ENCODE peak calls at places on chromosomes 2 and 18, in eight cellular contexts. One of them, this sample, is unnamed.

GRCh38 chr18:77157312-77157711 is 24.7 kb upstream of the MBP start:
- DNase-seq in brain microvascular endothelial cell: no peak
- DNase-seq in ovary: no peak
- DNase-seq in mammary epithelial cell: no peak
- DNase-seq in neural progenitor cell: no peak
- DNase-seq in tibial artery: no peak
- DNase-seq in H1: no peak
- DNase-seq in choroid plexus epithelial cell: no peak
- DNase-seq in this sample: no peak

GRCh38 chr2:218081063-218081462 is 12.0 kb downstream of the RUFY4 start:
- DNase-seq in brain microvascular endothelial cell: no peak
- DNase-seq in ovary: no peak
- DNase-seq in mammary epithelial cell: no peak
- DNase-seq in neural progenitor cell: no peak
- DNase-seq in tibial artery: no peak
- DNase-seq in H1: no peak
- DNase-seq in choroid plexus epithelial cell: peak; percentile 7
- DNase-seq in this sample: no peak

GRCh38 chr2:26168785-26169184 is 4.1 kb upstream of the GAREM2 start:
- DNase-seq in brain microvascular endothelial cell: no peak
- DNase-seq in ovary: no peak
- DNase-seq in mammary epithelial cell: no peak
- DNase-seq in neural progenitor cell: no peak
- DNase-seq in tibial artery: no peak
- DNase-seq in H1: no peak
- DNase-seq in choroid plexus epithelial cell: no peak
- DNase-seq in this sample: no peak

GRCh38 chr2:202716114-202716718 is 81.4 kb downstream of the FAM117B start:
- DNase-seq in brain microvascular endothelial cell: no peak
- DNase-seq in ovary: no peak
- DNase-seq in mammary epithelial cell: no peak
- DNase-seq in neural progenitor cell: no peak
- DNase-seq in tibial artery: no peak
- DNase-seq in H1: no peak
- DNase-seq in choroid plexus epithelial cell: no peak
- DNase-seq in this sample: no peak

GRCh38 chr2:104599802-104600510 is 254.0 kb upstream of the POU3F3 start:
- DNase-seq in brain microvascular endothelial cell: peak; percentile 38
- DNase-seq in ovary: no peak
- DNase-seq in mammary epithelial cell: peak; percentile 27
- DNase-seq in neural progenitor cell: no peak
- DNase-seq in tibial artery: no peak
- DNase-seq in H1: no peak
- DNase-seq in choroid plexus epithelial cell: peak; percentile 81
- DNase-seq in this sample: peak; percentile 90

GRCh38 chr2:46826898-46827245 is 88.7 kb downstream of the MCFD2 start:
- DNase-seq in brain microvascular endothelial cell: no peak
- DNase-seq in ovary: no peak
- DNase-seq in mammary epithelial cell: no peak
- DNase-seq in neural progenitor cell: no peak
- DNase-seq in tibial artery: peak; percentile 17
- DNase-seq in H1: no peak
- DNase-seq in choroid plexus epithelial cell: no peak
- DNase-seq in this sample: no peak

GRCh38 chr18:46892842-46893241 is 24.5 kb downstream of the PIAS2 start:
- DNase-seq in brain microvascular endothelial cell: no peak
- DNase-seq in ovary: no peak
- DNase-seq in mammary epithelial cell: no peak
- DNase-seq in neural progenitor cell: no peak
- DNase-seq in tibial artery: no peak
- DNase-seq in H1: no peak
- DNase-seq in choroid plexus epithelial cell: no peak
- DNase-seq in this sample: no peak

GRCh38 chr2:173962036-173962435 is 3.1 kb downstream of the SP3 start:
- DNase-seq in brain microvascular endothelial cell: no peak
- DNase-seq in ovary: no peak
- DNase-seq in mammary epithelial cell: no peak
- DNase-seq in neural progenitor cell: no peak
- DNase-seq in tibial artery: no peak
- DNase-seq in H1: no peak
- DNase-seq in choroid plexus epithelial cell: peak; percentile 41
- DNase-seq in this sample: no peak

GRCh38 chr2:85810376-85811172 is 56.8 kb downstream of the ATOH8 start:
- DNase-seq in brain microvascular endothelial cell: no peak
- DNase-seq in ovary: no peak
- DNase-seq in mammary epithelial cell: no peak
- DNase-seq in neural progenitor cell: no peak
- DNase-seq in tibial artery: no peak
- DNase-seq in H1: no peak
- DNase-seq in choroid plexus epithelial cell: no peak
- DNase-seq in this sample: no peak

GRCh38 chr2:146634256-146635068 is 1210.4 kb upstream of the ACVR2A start:
- DNase-seq in brain microvascular endothelial cell: peak; percentile 53
- DNase-seq in ovary: no peak
- DNase-seq in mammary epithelial cell: peak; percentile 96
- DNase-seq in neural progenitor cell: no peak
- DNase-seq in tibial artery: no peak
- DNase-seq in H1: no peak
- DNase-seq in choroid plexus epithelial cell: peak; percentile 77
- DNase-seq in this sample: peak; percentile 76

GRCh38 chr2:203675086-203675485 is 31.4 kb upstream of the CD28 start:
- DNase-seq in brain microvascular endothelial cell: no peak
- DNase-seq in ovary: no peak
- DNase-seq in mammary epithelial cell: peak; percentile 73
- DNase-seq in neural progenitor cell: no peak
- DNase-seq in tibial artery: no peak
- DNase-seq in H1: no peak
- DNase-seq in choroid plexus epithelial cell: peak; percentile 56
- DNase-seq in this sample: no peak

GRCh38 chr2:162111958-162112850 is 38.2 kb upstream of the DPP4 start:
- DNase-seq in brain microvascular endothelial cell: no peak
- DNase-seq in ovary: no peak
- DNase-seq in mammary epithelial cell: peak; percentile 74
- DNase-seq in neural progenitor cell: no peak
- DNase-seq in tibial artery: no peak
- DNase-seq in H1: no peak
- DNase-seq in choroid plexus epithelial cell: no peak
- DNase-seq in this sample: no peak

GRCh38 chr2:72750977-72751639 is 74.7 kb downstream of the EXOC6B start:
- DNase-seq in brain microvascular endothelial cell: no peak
- DNase-seq in ovary: no peak
- DNase-seq in mammary epithelial cell: no peak
- DNase-seq in neural progenitor cell: no peak
- DNase-seq in tibial artery: no peak
- DNase-seq in H1: no peak
- DNase-seq in choroid plexus epithelial cell: no peak
- DNase-seq in this sample: no peak

GRCh38 chr18:2971741-2972552 is 41.0 kb downstream of the LPIN2 start:
- DNase-seq in brain microvascular endothelial cell: peak; percentile 76
- DNase-seq in ovary: no peak
- DNase-seq in mammary epithelial cell: no peak
- DNase-seq in neural progenitor cell: no peak
- DNase-seq in tibial artery: peak; percentile 66
- DNase-seq in H1: no peak
- DNase-seq in choroid plexus epithelial cell: peak; percentile 60
- DNase-seq in this sample: no peak

GRCh38 chr2:121524650-121525425 is 5.8 kb upstream of the RNU4ATAC start:
- DNase-seq in brain microvascular endothelial cell: no peak
- DNase-seq in ovary: no peak
- DNase-seq in mammary epithelial cell: peak; percentile 86
- DNase-seq in neural progenitor cell: peak; percentile 22
- DNase-seq in tibial artery: no peak
- DNase-seq in H1: no peak
- DNase-seq in choroid plexus epithelial cell: no peak
- DNase-seq in this sample: no peak

GRCh38 chr18:49238433-49239042 is 221.9 kb downstream of the DYM start:
- DNase-seq in brain microvascular endothelial cell: peak; percentile 43
- DNase-seq in ovary: no peak
- DNase-seq in mammary epithelial cell: no peak
- DNase-seq in neural progenitor cell: peak; percentile 57
- DNase-seq in tibial artery: no peak
- DNase-seq in H1: no peak
- DNase-seq in choroid plexus epithelial cell: peak; percentile 68
- DNase-seq in this sample: peak; percentile 12

GRCh38 chr2:72289283-72289682 is 141.6 kb upstream of the CYP26B1 start:
- DNase-seq in brain microvascular endothelial cell: peak; percentile 71
- DNase-seq in ovary: no peak
- DNase-seq in mammary epithelial cell: no peak
- DNase-seq in neural progenitor cell: no peak
- DNase-seq in tibial artery: no peak
- DNase-seq in H1: no peak
- DNase-seq in choroid plexus epithelial cell: peak; percentile 86
- DNase-seq in this sample: no peak

DNA sequence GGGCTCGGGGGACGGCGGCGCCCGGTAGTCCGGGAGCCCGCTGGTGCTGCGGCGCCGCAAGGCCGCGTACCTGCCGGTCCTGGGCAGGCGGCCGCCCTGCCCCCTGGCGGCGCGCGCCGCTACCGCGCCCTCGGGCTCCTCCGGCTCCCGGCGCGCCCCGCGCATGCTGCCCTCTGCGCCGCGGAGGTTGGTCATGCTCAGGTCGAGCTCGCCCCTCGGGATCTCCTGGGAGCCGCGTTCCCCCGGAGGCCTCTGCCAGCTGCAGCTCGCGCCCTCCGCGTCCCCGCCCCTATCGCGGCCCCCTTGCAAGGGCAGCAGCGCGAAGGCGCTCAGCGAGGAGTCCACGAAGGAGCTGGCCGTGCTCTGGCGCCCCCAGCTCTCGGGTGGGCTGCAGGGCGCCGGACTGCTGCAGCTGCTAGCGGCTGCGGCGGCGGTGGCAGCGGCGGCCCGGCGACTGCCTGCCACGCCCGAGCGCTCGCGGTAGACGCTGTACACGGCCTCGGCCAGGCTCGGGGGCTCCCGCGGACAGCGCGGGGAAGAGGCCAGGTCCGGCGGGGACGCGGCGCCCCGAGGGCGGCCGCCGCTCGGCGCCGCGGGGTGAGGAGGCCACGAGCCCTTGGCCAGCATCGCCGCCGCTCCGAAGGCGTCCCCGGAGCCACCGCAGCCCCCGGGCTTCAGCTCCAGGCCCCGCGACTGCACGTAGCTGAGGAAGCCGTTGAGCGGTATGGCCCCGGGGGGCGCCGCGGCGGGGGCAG is 4.5 kb downstream of the TMEM200C start:
- DNase-seq in brain microvascular endothelial cell: no peak
- DNase-seq in ovary: peak; percentile 70
- DNase-seq in mammary epithelial cell: no peak
- DNase-seq in neural progenitor cell: peak; percentile 84
- DNase-seq in tibial artery: no peak
- DNase-seq in H1: peak; percentile 81
- DNase-seq in choroid plexus epithelial cell: no peak
- DNase-seq in this sample: no peak
- H3K4me3 ChIP-seq in brain microvascular endothelial cell: peak overlapping the region; percentile 50
- H3K4me3 ChIP-seq in ovary: peak overlapping the region; percentile 17
- H3K4me3 ChIP-seq in mammary epithelial cell: no peak overlapping the region
- H3K4me3 ChIP-seq in neural progenitor cell: peak overlapping the region; percentile 61
- H3K4me3 ChIP-seq in tibial artery: peak overlapping the region; percentile 34
- H3K4me3 ChIP-seq in H1: peak overlapping the region; percentile 64
- H3K4me3 ChIP-seq in choroid plexus epithelial cell: peak overlapping the region; percentile 20
- H3K4me3 ChIP-seq in this sample: peak overlapping the region; percentile 33

GRCh38 chr2:75481041-75481836 is 79.5 kb downstream of the EVA1A start:
- DNase-seq in brain microvascular endothelial cell: peak; percentile 16
- DNase-seq in ovary: no peak
- DNase-seq in mammary epithelial cell: peak; percentile 12
- DNase-seq in neural progenitor cell: peak; percentile 31
- DNase-seq in tibial artery: no peak
- DNase-seq in H1: no peak
- DNase-seq in choroid plexus epithelial cell: peak; percentile 68
- DNase-seq in this sample: no peak
- TF ChIP-seq CTCF in brain microvascular endothelial cell: peak; percentile 72
- TF ChIP-seq CTCF in ovary: no peak
- TF ChIP-seq CTCF in mammary epithelial cell: peak; percentile 48
- TF ChIP-seq CTCF in neural progenitor cell: peak; percentile 46
- TF ChIP-seq CTCF in tibial artery: no peak
- TF ChIP-seq CTCF in H1: peak; percentile 69
- TF ChIP-seq CTCF in choroid plexus epithelial cell: peak; percentile 72
- TF ChIP-seq CTCF in this sample: peak; percentile 51

DNA sequence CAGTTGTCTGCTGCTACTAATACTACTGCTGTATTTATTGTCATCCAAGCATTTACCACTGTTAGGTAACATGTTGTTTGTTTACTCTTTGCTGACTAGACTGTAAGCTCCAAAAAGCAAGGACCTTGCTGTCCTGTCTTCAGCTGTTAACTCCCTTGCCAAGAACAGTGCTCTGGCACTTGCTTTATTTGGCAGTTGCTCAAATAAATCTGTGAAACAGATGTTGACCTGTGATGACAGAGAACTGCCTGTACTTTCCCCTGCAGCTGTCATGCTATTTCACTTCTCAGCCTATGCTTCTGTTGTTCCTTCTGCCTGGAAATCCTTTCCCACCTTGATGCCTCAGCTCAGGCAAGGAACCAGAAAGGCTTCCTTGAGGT is 181.2 kb downstream of the ATAD2B start:
- DNase-seq in brain microvascular endothelial cell: peak; percentile 6
- DNase-seq in ovary: no peak
- DNase-seq in mammary epithelial cell: peak; percentile 53
- DNase-seq in neural progenitor cell: no peak
- DNase-seq in tibial artery: peak; percentile 51
- DNase-seq in H1: no peak
- DNase-seq in choroid plexus epithelial cell: peak; percentile 81
- DNase-seq in this sample: peak; percentile 16
- H3K4me3 ChIP-seq in brain microvascular endothelial cell: no peak overlapping the region
- H3K4me3 ChIP-seq in ovary: no peak overlapping the region
- H3K4me3 ChIP-seq in mammary epithelial cell: no peak overlapping the region
- H3K4me3 ChIP-seq in neural progenitor cell: no peak overlapping the region
- H3K4me3 ChIP-seq in tibial artery: no peak overlapping the region
- H3K4me3 ChIP-seq in H1: no peak overlapping the region
- H3K4me3 ChIP-seq in choroid plexus epithelial cell: no peak overlapping the region
- H3K4me3 ChIP-seq in this sample: no peak overlapping the region

DNA sequence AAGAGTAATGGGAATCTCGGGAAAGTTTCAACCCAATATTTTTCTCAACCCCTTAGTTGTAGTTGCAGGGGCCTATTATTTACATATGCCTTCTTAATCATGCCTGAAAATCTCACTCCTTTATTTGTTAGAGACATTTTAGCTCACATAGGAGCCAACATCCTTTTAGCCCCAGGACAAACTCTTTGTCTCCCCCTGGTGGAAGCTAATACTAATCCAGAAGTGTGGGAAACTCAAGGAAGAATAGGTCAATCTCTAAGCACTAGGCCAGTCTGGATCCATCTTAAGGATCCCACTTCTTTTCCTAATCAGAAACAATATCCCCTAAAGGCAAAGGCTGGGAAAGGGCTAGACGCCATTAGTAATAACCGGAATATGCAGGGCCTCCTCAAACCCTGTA is 550.9 kb upstream of the PKDCC start:
- DNase-seq in brain microvascular endothelial cell: no peak
- DNase-seq in ovary: no peak
- DNase-seq in mammary epithelial cell: no peak
- DNase-seq in neural progenitor cell: no peak
- DNase-seq in tibial artery: no peak
- DNase-seq in H1: no peak
- DNase-seq in choroid plexus epithelial cell: no peak
- DNase-seq in this sample: no peak
- TF ChIP-seq CTCF in brain microvascular endothelial cell: peak; percentile 31
- TF ChIP-seq CTCF in ovary: no peak
- TF ChIP-seq CTCF in mammary epithelial cell: peak; percentile 26
- TF ChIP-seq CTCF in neural progenitor cell: peak; percentile 28
- TF ChIP-seq CTCF in tibial artery: no peak
- TF ChIP-seq CTCF in H1: peak; percentile 27
- TF ChIP-seq CTCF in choroid plexus epithelial cell: peak; percentile 2
- TF ChIP-seq CTCF in this sample: no peak

GRCh38 chr2:149329068-149329467 is 1.3 kb upstream of the LYPD6 start:
- DNase-seq in brain microvascular endothelial cell: no peak
- DNase-seq in ovary: no peak
- DNase-seq in mammary epithelial cell: no peak
- DNase-seq in neural progenitor cell: no peak
- DNase-seq in tibial artery: no peak
- DNase-seq in H1: peak; percentile 59
- DNase-seq in choroid plexus epithelial cell: no peak
- DNase-seq in this sample: no peak
- H3K4me3 ChIP-seq in brain microvascular endothelial cell: peak overlapping the region; percentile 59
- H3K4me3 ChIP-seq in ovary: no peak overlapping the region
- H3K4me3 ChIP-seq in mammary epithelial cell: no peak overlapping the region
- H3K4me3 ChIP-seq in neural progenitor cell: peak overlapping the region; percentile 77
- H3K4me3 ChIP-seq in tibial artery: no peak overlapping the region
- H3K4me3 ChIP-seq in H1: peak overlapping the region; percentile 75
- H3K4me3 ChIP-seq in choroid plexus epithelial cell: no peak overlapping the region
- H3K4me3 ChIP-seq in this sample: peak overlapping the region; percentile 67

This sample was measured in astrocyte of the cerebellum.